ENCODE peak calls at places on chromosomes 12 and 14, in four cellular contexts. E, I, P and G are unnamed samples.

GRCh38 chr14:93972618-93973205 is 3.7 kb downstream of the ASB2 start:
- DNase-seq in P (no peak), I (no peak), E (no peak), G (no peak)

GRCh38 chr14:44833376-44833775 is 128.4 kb downstream of the KLHL28 start:
- DNase-seq in P (no peak), E (peak; percentile 60), I (no peak), G (peak; percentile 58)

GRCh38 chr14:69287096-69287991 is 27.4 kb downstream of the GALNT16 start:
- DNase-seq in P (peak; percentile 70), I (no peak), E (no peak), G (no peak)

GRCh38 chr14:102819176-102819628 is 42.0 kb downstream of the TRAF3 start:
- DNase-seq in E (peak; percentile 63), I (peak; percentile 34), P (no peak), G (peak; percentile 71)

GRCh38 chr14:103089386-103090335 is 4.9 kb upstream of the EXOC3L4 start:
- DNase-seq in I (no peak), P (no peak), E (no peak), G (no peak)

GRCh38 chr14:105026789-105027563 is 6.1 kb upstream of the CDCA4 start:
- DNase-seq in P (no peak), E (peak; percentile 69), I (no peak), G (peak; percentile 75)

GRCh38 chr14:61145903-61146411 is 135.2 kb downstream of the TMEM30B start:
- DNase-seq in P (peak; percentile 90), I (no peak), E (peak; percentile 69), G (peak; percentile 76)

GRCh38 chr12:91991397-91992187 is 154.1 kb downstream of the BTG1 start:
- DNase-seq in P (no peak), E (peak; percentile 29), I (no peak), G (peak; percentile 21)

GRCh38 chr14:106218189-106218588 is 691.8 kb downstream of the TMEM121 start:
- DNase-seq in P (no peak), E (no peak), I (no peak), G (no peak)

GRCh38 chr14:91038439-91038838 is 22.0 kb downstream of the RPS6KA5 start:
- DNase-seq in P (no peak), I (no peak), E (peak; percentile 91), G (peak; percentile 92)

GRCh38 chr12:39236994-39237393 is 205.9 kb downstream of the KIF21A start:
- DNase-seq in E (peak; percentile 96), I (no peak), P (peak; percentile 33), G (peak; percentile 92)

GRCh38 chr12:48818831-48819590 is 715 bp downstream of the CACNB3 start:
- DNase-seq in P (no peak), E (no peak), I (no peak), G (no peak)
- H3K4me3 ChIP-seq in P (peak overlapping the region; percentile 62), E (peak overlapping the region; percentile 63), I (peak overlapping the region; percentile 70), G (peak overlapping the region; percentile 60)

GRCh38 chr14:58272589-58273372 is 25.6 kb upstream of the ARID4A start:
- DNase-seq in I (no peak), P (peak; percentile 34), E (peak; percentile 38), G (peak; percentile 33)
- TF ChIP-seq CTCF in I (no peak), P (peak; percentile 25), E (peak; percentile 14), G (peak; percentile 39)

GRCh38 chr12:6123258-6123657 is 1.2 kb downstream of the VWF start:
- DNase-seq in I (no peak), E (no peak), P (no peak), G (no peak)

GRCh38 chr12:6118891-6119568 is 5.4 kb downstream of the VWF start:
- DNase-seq in I (no peak), P (no peak), E (no peak), G (no peak)

GRCh38 chr12:6124411-6125151 is at the start of gene VWF:
- DNase-seq in E (peak; percentile 62), I (no peak), P (no peak), G (peak; percentile 46)

GRCh38 chr12:6120796-6121473 is 3.5 kb downstream of the VWF start:
- DNase-seq in I (no peak), P (no peak), E (no peak), G (no peak)

GRCh38 chr12:6122211-6122610 is 2.3 kb downstream of the VWF start:
- DNase-seq in I (no peak), E (no peak), P (no peak), G (no peak)
- H3K4me3 ChIP-seq in I (no peak overlapping the region), E (no peak overlapping the region), P (no peak overlapping the region), G (no peak overlapping the region)

GRCh38 chr14:28012629-28013415 is 753.8 kb upstream of the FOXG1 start:
- DNase-seq in E (no peak), P (no peak), I (no peak), G (no peak)
- TF ChIP-seq CTCF in E (no peak), P (no peak), I (no peak), G (no peak)

DNA sequence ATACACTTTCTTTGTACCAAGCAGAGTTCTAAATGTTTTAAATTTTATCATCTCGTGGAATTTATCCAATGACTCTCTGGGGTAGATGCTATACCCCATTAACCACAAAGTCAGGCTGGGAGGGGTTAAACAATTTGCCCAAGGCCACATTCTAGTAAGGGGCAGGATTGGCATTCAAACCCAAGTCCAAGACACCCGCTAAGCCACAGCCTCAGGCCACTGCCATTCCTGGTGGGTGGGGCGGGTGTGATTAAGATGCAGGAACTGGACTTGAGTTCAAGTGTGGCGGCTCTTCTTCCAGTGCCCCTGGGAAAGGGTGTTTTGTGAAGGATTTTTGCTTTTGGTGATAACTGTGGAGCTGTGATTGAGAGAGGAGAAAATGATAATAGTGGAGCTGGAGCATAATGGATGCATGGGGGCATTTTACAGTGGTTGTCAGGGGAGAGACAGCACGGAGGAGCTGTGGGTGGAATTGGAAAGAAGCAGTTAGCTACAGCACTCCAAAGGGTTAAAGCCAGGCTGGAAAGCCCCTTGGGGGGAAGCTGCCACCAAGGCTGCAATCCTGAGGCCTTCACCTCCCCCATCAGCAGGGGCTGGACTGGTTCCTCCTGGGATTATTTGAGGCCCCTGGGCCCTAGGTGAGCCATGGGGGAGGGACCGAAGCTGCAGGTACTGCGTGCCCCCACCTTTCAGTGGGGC is 1.0 kb upstream of the VRTN start:
- DNase-seq in E (no peak), I (no peak), P (no peak), G (no peak)
- H3K4me3 ChIP-seq in E (no peak overlapping the region), I (no peak overlapping the region), P (no peak overlapping the region), G (no peak overlapping the region)

GRCh38 chr12:130266751-130267150 is 70.9 kb upstream of the PIWIL1 start:
- DNase-seq in I (no peak), E (no peak), P (no peak), G (no peak)
- TF ChIP-seq CTCF in I (no peak), E (no peak), P (no peak), G (no peak)

GRCh38 chr14:76577837-76578236 is 183.4 kb upstream of the VASH1 start:
- DNase-seq in P (no peak), E (no peak), I (no peak), G (no peak)

GRCh38 chr14:76577090-76577489 is 184.2 kb upstream of the VASH1 start:
- DNase-seq in P (no peak), E (no peak), I (no peak), G (no peak)

GRCh38 chr14:76575108-76575507 is 186.2 kb upstream of the VASH1 start:
- DNase-seq in I (no peak), E (no peak), P (no peak), G (no peak)

GRCh38 chr14:76576047-76576741 is 185.1 kb upstream of the VASH1 start:
- DNase-seq in P (no peak), E (peak; percentile 37), I (no peak), G (no peak)

GRCh38 chr14:76574416-76574815 is 186.9 kb upstream of the VASH1 start:
- DNase-seq in I (no peak), E (no peak), P (no peak), G (no peak)
- H3K4me3 ChIP-seq in I (no peak overlapping the region), E (no peak overlapping the region), P (no peak overlapping the region), G (no peak overlapping the region)

GRCh38 chr12:45292486-45293195 is 76.7 kb downstream of the ANO6 start:
- DNase-seq in E (peak; percentile 25), P (no peak), I (no peak), G (peak; percentile 22)
- TF ChIP-seq CTCF in E (no peak), P (no peak), I (no peak), G (no peak)